ENCODE peak calls at places on chromosomes 2 and 18, in nine cellular contexts. P is adrenal gland; Z is mammary epithelial cell; U is SK-N-SH; V is lower lobe of right lung; J is Panc1; D is colonic mucosa; K is A549; I is CD4-positive, alpha-beta T cell. Q is an unnamed sample.

GRCh38 chr2:9497017-9497416 is 22.7 kb downstream of the IAH1 start:
- DNase-seq in V (no peak), D (no peak), P (no peak), Z (peak; percentile 46), I (no peak), U (no peak), K (no peak), J (no peak), Q (peak; percentile 53)

GRCh38 chr2:102662861-102663260 is 43.5 kb downstream of the SLC9A2 start:
- DNase-seq in I (no peak), K (no peak), Z (no peak), J (no peak), U (no peak), D (no peak), P (no peak), V (no peak), Q (no peak)

GRCh38 chr2:43114210-43114609 is 112.2 kb downstream of the ZFP36L2 start:
- DNase-seq in J (no peak), K (no peak), I (no peak), D (no peak), P (no peak), Z (peak; percentile 85), U (no peak), V (no peak), Q (peak; percentile 53)

GRCh38 chr2:98346259-98347236 is at the start of gene CNGA3:
- DNase-seq in I (no peak), K (no peak), Z (peak; percentile 17), D (no peak), U (peak; percentile 54), J (no peak), P (no peak), V (no peak), Q (peak; percentile 13)

GRCh38 chr2:118058979-118059378 is 29.3 kb upstream of the INSIG2 start:
- DNase-seq in I (no peak), D (no peak), K (no peak), P (no peak), Z (no peak), V (no peak), U (no peak), J (no peak), Q (no peak)

GRCh38 chr2:23135481-23136100 is 249.4 kb upstream of the KLHL29 start:
- DNase-seq in Z (peak; percentile 16), U (no peak), D (no peak), V (no peak), J (no peak), P (no peak), K (no peak), I (no peak), Q (peak; percentile 19)

GRCh38 chr2:20398956-20399567 is 47.8 kb upstream of the RHOB start:
- DNase-seq in V (no peak), J (no peak), I (no peak), K (no peak), P (peak; percentile 52), U (no peak), D (no peak), Z (peak; percentile 37), Q (no peak)

GRCh38 chr2:134790487-134790886 is 47.9 kb upstream of the ACMSD start:
- DNase-seq in I (no peak), U (no peak), V (no peak), Z (no peak), J (no peak), D (no peak), K (no peak), P (no peak), Q (no peak)

GRCh38 chr2:38907743-38908562 is 18.3 kb downstream of the ARHGEF33 start:
- DNase-seq in P (peak; percentile 72), I (no peak), V (no peak), K (no peak), Z (peak; percentile 12), J (no peak), U (no peak), D (no peak), Q (no peak)

GRCh38 chr18:46199515-46200147 is 95.4 kb downstream of the HAUS1 start:
- DNase-seq in P (no peak), J (peak; percentile 45), V (no peak), I (no peak), Z (no peak), U (no peak), K (peak; percentile 79), D (no peak), Q (peak; percentile 5)

GRCh38 chr2:44680424-44680971 is 261.0 kb upstream of the SIX3 start:
- DNase-seq in U (peak; percentile 63), J (no peak), D (no peak), P (no peak), K (no peak), Z (no peak), V (no peak), I (no peak), Q (no peak)

GRCh38 chr2:235937526-235937925 is 230.7 kb downstream of the GBX2 start:
- DNase-seq in I (no peak), K (no peak), Z (no peak), V (no peak), D (no peak), P (no peak), U (no peak), J (no peak), Q (no peak)

GRCh38 chr18:75360206-75360605 is 67.3 kb downstream of the SMIM21 start:
- DNase-seq in D (no peak), U (no peak), K (no peak), I (no peak), J (no peak), V (no peak), P (no peak), Z (no peak), Q (no peak)

GRCh38 chr2:88735853-88736252 is 44.4 kb downstream of the RPIA start:
- DNase-seq in D (no peak), I (no peak), K (peak; percentile 47), U (no peak), V (no peak), Z (peak; percentile 25), P (no peak), J (no peak), Q (peak; percentile 28)

GRCh38 chr2:94977826-94978225 is 47.7 kb upstream of the MAL start:
- DNase-seq in J (no peak), I (no peak), U (no peak), Z (no peak), P (no peak), D (no peak), K (no peak), V (no peak), Q (no peak)

GRCh38 chr2:234162876-234163275 is 112.4 kb downstream of the SPP2 start:
- DNase-seq in K (no peak), I (no peak), U (no peak), Z (peak; percentile 40), J (no peak), D (no peak), P (no peak), V (no peak), Q (peak; percentile 32)

GRCh38 chr2:14015113-14015512 is 617.4 kb upstream of the LRATD1 start:
- DNase-seq in D (no peak), Z (no peak), V (no peak), K (no peak), I (no peak), J (no peak), U (no peak), P (no peak), Q (no peak)

DNA sequence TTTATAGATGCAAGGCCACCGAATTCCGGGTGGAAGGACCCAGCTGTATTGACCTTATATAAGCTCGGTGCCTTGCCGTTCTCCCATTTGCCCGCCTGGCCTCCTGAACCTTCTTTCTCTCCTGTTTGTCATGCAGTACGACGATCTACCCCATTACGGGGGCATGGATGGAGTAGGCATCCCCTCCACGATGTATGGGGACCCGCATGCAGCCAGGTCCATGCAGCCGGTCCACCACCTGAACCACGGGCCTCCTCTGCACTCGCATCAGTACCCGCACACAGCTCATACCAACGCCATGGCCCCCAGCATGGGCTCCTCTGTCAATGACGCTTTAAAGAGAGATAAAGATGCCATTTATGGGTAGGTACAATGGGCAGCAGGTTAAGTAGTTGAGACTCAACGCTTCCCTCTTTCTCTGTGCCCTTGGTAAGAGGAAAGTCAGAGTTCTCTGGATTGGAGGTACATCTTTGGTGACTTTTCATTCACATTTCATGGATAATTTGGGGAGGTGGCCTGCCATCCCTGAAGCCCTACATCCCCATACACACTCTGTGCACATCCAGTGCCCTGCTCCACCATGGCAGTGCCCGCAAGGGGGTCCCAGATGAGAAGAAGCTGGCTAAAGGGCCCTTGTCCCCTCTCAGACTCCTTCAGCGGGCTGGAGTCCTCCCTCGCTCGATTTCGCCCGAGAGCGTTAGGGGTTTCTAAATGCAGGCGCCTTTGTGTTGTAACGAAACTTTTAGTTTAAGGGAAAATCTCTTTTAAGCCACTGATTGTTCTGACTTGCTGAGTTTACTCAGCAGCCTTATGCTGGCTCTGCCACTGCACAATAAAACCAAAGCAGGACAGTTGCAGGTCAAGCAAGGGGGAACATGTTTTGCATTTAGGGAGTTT is 2.9 kb downstream of the MEIS1 start:
- DNase-seq in I (no peak), D (no peak), J (no peak), K (no peak), P (peak; percentile 72), V (no peak), Z (no peak), U (peak; percentile 55), Q (peak; percentile 32)
- H3K27ac ChIP-seq in I (no peak overlapping the region), D (peak overlapping the region; percentile 87), J (no peak overlapping the region), K (no peak overlapping the region), P (peak overlapping the region; percentile 89), V (peak overlapping the region; percentile 91), Z (no peak overlapping the region), U (peak overlapping the region; percentile 50), Q (peak overlapping the region; percentile 88)

GRCh38 chr18:11741505-11742145 is 52.6 kb downstream of the GNAL start:
- DNase-seq in I (no peak), U (peak; percentile 37), D (no peak), P (no peak), V (no peak), Z (no peak), J (no peak), K (peak; percentile 34), Q (peak; percentile 35)
- TF ChIP-seq CTCF in I (peak; percentile 53), U (peak; percentile 41), D (peak; percentile 48), P (peak; percentile 39), V (peak; percentile 42), Z (peak; percentile 59), J (peak; percentile 77), K (peak; percentile 39), Q (peak; percentile 59)

DNA sequence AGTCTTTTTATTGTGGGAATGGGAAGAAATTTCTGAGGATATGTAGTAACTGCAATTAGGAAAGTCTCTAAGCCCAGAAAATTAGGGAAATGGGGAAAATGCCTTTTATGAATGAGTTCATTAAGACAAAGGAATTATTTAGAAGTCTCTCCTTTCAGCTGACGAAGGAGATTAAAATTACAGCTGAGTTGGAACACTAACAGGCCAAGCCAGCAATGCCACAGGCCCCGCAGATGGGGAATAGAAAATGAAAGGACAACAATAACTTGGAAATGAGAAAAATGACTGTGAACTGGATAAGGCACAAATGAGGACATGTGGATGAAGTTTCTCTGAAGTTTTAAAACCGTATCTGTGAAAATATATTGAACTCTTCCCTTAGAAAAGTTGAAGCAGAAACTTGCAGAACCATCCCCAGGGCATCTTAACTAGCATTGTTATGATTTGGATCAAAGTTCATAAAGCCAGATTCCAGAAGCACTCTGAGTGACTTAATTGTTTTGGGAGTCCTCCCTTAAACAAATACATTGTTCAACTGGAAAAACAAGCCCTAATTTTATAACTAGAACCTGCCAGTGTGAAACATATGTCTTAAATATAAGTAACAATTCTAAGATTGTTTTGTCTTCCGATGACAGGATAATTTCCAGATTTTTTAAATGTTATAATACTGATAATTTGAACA is 51.3 kb downstream of the C2orf76 start:
- DNase-seq in V (no peak), Z (no peak), U (no peak), I (no peak), P (no peak), K (no peak), D (no peak), J (no peak), Q (no peak)
- H3K27ac ChIP-seq in V (no peak overlapping the region), Z (no peak overlapping the region), U (no peak overlapping the region), I (no peak overlapping the region), P (no peak overlapping the region), K (no peak overlapping the region), D (peak overlapping the region; percentile 28), J (no peak overlapping the region), Q (no peak overlapping the region)

GRCh38 chr2:52597361-52597760 is 1170.2 kb upstream of the CHAC2 start:
- DNase-seq in Z (no peak), U (no peak), D (no peak), J (no peak), P (no peak), I (no peak), V (no peak), K (no peak), Q (no peak)
- TF ChIP-seq CTCF in Z (no peak), U (no peak), D (no peak), J (no peak), P (no peak), I (no peak), V (no peak), K (no peak), Q (no peak)